ENCODE peak calls at places on chromosomes 7 and 10, in six cellular contexts. One of them, this sample, is unnamed.

GRCh38 chr10:1152386-1153252 is 96.4 kb downstream of the WDR37 start:
- DNase-seq in tibial nerve: no peak
- DNase-seq in upper lobe of left lung: peak; percentile 10
- DNase-seq in IMR-90: no peak
- DNase-seq in Peyer's patch: no peak
- DNase-seq in thyroid gland: no peak
- DNase-seq in this sample: no peak

GRCh38 chr7:6437251-6437650 is 10.5 kb downstream of the DAGLB start:
- DNase-seq in IMR-90: no peak
- DNase-seq in thyroid gland: no peak
- DNase-seq in upper lobe of left lung: no peak
- DNase-seq in Peyer's patch: no peak
- DNase-seq in tibial nerve: no peak
- DNase-seq in this sample: no peak

GRCh38 chr7:159158888-159159405 is 14.3 kb upstream of the VIPR2 start:
- DNase-seq in IMR-90: no peak
- DNase-seq in Peyer's patch: no peak
- DNase-seq in thyroid gland: no peak
- DNase-seq in tibial nerve: no peak
- DNase-seq in upper lobe of left lung: no peak
- DNase-seq in this sample: no peak

GRCh38 chr7:144827581-144828139 is 8.2 kb downstream of the TPK1 start:
- DNase-seq in thyroid gland: peak; percentile 3
- DNase-seq in IMR-90: peak; percentile 43
- DNase-seq in tibial nerve: no peak
- DNase-seq in Peyer's patch: no peak
- DNase-seq in upper lobe of left lung: no peak
- DNase-seq in this sample: no peak

GRCh38 chr10:20596065-20596760 is 300.9 kb downstream of the NEBL start:
- DNase-seq in thyroid gland: no peak
- DNase-seq in upper lobe of left lung: no peak
- DNase-seq in tibial nerve: no peak
- DNase-seq in IMR-90: peak; percentile 1
- DNase-seq in Peyer's patch: no peak
- DNase-seq in this sample: no peak

GRCh38 chr10:33066558-33067236 is 108.7 kb upstream of the ITGB1 start:
- DNase-seq in IMR-90: peak; percentile 60
- DNase-seq in Peyer's patch: no peak
- DNase-seq in upper lobe of left lung: no peak
- DNase-seq in tibial nerve: no peak
- DNase-seq in thyroid gland: no peak
- DNase-seq in this sample: peak; percentile 13

GRCh38 chr10:74314166-74314565 is 163.1 kb downstream of the ADK start:
- DNase-seq in thyroid gland: no peak
- DNase-seq in upper lobe of left lung: no peak
- DNase-seq in IMR-90: no peak
- DNase-seq in tibial nerve: no peak
- DNase-seq in Peyer's patch: no peak
- DNase-seq in this sample: no peak

GRCh38 chr7:19113855-19114590 is 3.4 kb downstream of the TWIST1 start:
- DNase-seq in thyroid gland: no peak
- DNase-seq in Peyer's patch: no peak
- DNase-seq in IMR-90: peak; percentile 66
- DNase-seq in upper lobe of left lung: no peak
- DNase-seq in tibial nerve: no peak
- DNase-seq in this sample: no peak

GRCh38 chr10:132136097-132136521 is 50.6 kb upstream of the DPYSL4 start:
- DNase-seq in upper lobe of left lung: no peak
- DNase-seq in thyroid gland: no peak
- DNase-seq in Peyer's patch: peak; percentile 31
- DNase-seq in tibial nerve: no peak
- DNase-seq in IMR-90: no peak
- DNase-seq in this sample: no peak

GRCh38 chr10:47166405-47166777 is 133.6 kb upstream of the GDF10 start:
- DNase-seq in thyroid gland: no peak
- DNase-seq in IMR-90: no peak
- DNase-seq in Peyer's patch: no peak
- DNase-seq in tibial nerve: no peak
- DNase-seq in upper lobe of left lung: no peak
- DNase-seq in this sample: peak; percentile 22

GRCh38 chr10:127755758-127756157 is 18.8 kb downstream of the FOXI2 start:
- DNase-seq in IMR-90: no peak
- DNase-seq in upper lobe of left lung: peak; percentile 64
- DNase-seq in tibial nerve: no peak
- DNase-seq in thyroid gland: peak; percentile 49
- DNase-seq in Peyer's patch: no peak
- DNase-seq in this sample: no peak

DNA sequence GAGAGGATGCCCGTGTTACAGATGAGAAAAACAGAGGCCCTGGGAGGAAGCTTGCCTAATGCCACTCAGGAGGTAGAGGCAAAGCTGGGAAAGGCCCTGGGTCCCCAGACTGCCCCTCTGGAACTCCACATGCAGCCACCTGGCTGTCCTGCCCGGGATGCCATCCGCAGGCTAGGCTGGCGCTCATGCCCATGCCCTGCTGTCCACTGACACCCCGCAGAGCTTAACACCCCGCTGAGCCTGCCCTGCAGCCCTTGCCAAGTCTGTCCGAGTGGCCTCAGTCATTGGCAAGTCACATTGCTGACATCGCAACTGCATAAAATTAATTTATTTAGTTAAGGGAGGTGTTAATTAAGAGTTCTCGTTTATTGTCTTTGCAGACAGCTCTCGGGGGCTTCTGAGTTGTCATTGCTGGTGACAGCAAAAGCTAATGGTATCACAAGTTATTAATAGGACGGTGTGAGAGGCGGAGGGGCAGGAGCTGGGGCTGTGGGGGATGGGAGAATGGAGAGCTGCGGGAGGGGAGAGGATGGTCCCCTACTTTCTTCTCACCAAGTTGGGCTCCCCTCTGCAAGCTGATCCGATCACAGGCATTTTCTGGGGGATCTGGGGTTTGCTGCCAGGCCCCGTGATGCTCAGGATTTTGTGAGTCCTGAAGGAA is 55.6 kb upstream of the PCBD1 start:
- DNase-seq in thyroid gland: no peak
- DNase-seq in upper lobe of left lung: no peak
- DNase-seq in Peyer's patch: no peak
- DNase-seq in IMR-90: no peak
- DNase-seq in tibial nerve: no peak
- DNase-seq in this sample: no peak
- H3K4me3 ChIP-seq in thyroid gland: no peak overlapping the region
- H3K4me3 ChIP-seq in upper lobe of left lung: no peak overlapping the region
- H3K4me3 ChIP-seq in Peyer's patch: no peak overlapping the region
- H3K4me3 ChIP-seq in IMR-90: no peak overlapping the region
- H3K4me3 ChIP-seq in tibial nerve: no peak overlapping the region
- H3K4me3 ChIP-seq in this sample: no peak overlapping the region

DNA sequence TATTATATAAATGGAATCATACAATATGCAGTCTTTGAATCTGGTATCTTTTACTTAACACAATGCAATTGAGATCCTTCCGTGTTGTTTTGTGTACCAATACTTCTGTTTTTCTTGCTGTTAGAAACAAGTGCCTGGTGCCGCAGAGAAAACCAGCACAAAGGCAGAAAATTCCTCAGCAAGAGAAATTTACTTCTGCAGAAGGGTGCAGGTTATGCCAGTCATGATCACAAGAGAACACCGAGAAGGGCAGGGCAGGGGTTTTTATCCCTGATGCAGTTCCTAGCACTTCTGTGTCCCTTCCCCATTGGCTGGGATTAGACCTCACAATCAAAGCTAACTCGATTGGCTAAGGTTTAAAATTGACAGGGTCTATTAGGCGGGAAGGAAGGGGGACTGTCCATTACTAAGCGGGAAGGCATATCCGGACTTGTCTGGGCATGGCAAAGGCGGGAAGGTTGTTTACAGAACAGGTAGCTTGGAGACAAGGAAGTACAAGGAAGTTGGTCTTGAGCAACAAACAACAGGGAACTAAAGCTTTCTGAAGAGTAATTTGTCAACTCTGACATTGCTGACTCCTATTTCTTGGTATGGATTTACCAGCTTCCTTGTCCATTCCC is 2.4 kb upstream of the ZNF33B start:
- DNase-seq in IMR-90: no peak
- DNase-seq in Peyer's patch: no peak
- DNase-seq in thyroid gland: no peak
- DNase-seq in tibial nerve: no peak
- DNase-seq in upper lobe of left lung: no peak
- DNase-seq in this sample: peak; percentile 76
- TF ChIP-seq POLR2A in IMR-90: no peak
- TF ChIP-seq POLR2A in Peyer's patch: no peak
- TF ChIP-seq POLR2A in thyroid gland: no peak
- TF ChIP-seq POLR2A in tibial nerve: no peak
- TF ChIP-seq POLR2A in upper lobe of left lung: no peak
- TF ChIP-seq POLR2A in this sample: peak; percentile 77

GRCh38 chr7:151173386-151174245 is 6.1 kb upstream of the GBX1 start:
- DNase-seq in IMR-90: no peak
- DNase-seq in thyroid gland: no peak
- DNase-seq in upper lobe of left lung: no peak
- DNase-seq in Peyer's patch: no peak
- DNase-seq in tibial nerve: no peak
- DNase-seq in this sample: no peak

GRCh38 chr7:151175047-151175792 is 7.7 kb upstream of the GBX1 start:
- DNase-seq in thyroid gland: no peak
- DNase-seq in IMR-90: no peak
- DNase-seq in Peyer's patch: no peak
- DNase-seq in upper lobe of left lung: no peak
- DNase-seq in tibial nerve: no peak
- DNase-seq in this sample: no peak

GRCh38 chr7:151174246-151175046 is 7.0 kb upstream of the GBX1 start:
- DNase-seq in thyroid gland: no peak
- DNase-seq in tibial nerve: no peak
- DNase-seq in IMR-90: peak; percentile 11
- DNase-seq in Peyer's patch: peak; percentile 52
- DNase-seq in upper lobe of left lung: peak; percentile 31
- DNase-seq in this sample: peak; percentile 36

GRCh38 chr7:151175793-151176311 is 8.4 kb upstream of the GBX1 start:
- DNase-seq in upper lobe of left lung: no peak
- DNase-seq in Peyer's patch: no peak
- DNase-seq in IMR-90: no peak
- DNase-seq in tibial nerve: no peak
- DNase-seq in thyroid gland: no peak
- DNase-seq in this sample: no peak

DNA sequence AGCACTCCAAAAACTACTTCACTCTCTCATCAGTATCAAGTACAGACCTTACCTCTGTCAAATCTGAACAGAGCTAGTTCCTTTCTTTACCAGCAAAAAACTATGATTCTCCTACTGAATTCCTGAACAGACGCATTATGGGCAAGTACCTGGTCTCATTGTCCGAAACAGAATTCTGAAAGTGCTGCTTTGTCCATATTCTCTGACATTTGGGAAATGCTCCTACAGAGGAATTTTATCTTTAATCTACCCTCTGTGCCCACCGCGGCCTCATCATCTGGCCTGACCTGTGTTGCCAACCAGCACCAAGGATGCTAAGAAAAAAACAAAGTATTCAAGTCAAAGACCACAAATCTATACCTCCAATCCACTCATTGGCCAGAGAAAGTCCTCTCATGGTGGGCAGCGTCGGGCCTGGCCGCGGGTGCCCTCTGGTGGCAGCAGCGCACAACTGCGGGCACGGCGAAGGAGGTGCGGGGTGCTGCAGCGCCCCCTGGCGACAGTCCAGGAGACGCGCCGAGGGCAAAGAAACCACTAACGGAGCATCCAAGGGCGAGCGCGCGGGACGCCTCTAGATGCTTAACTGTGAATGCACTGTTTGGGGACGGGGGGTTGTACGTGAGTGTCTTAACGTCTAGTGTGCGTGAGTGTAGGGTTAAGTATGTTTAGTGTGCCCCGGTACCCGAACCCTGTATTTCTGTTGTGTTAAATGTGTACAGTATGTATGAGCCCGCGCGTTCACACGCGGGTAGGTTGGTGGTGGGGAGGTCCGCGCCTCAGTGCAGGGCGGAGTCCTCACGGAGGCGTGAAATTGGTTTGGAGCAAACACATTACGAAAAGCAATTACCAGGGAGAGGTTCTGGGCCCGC is 5.0 kb upstream of the GBX1 start:
- DNase-seq in tibial nerve: peak; percentile 74
- DNase-seq in Peyer's patch: peak; percentile 88
- DNase-seq in upper lobe of left lung: peak; percentile 90
- DNase-seq in thyroid gland: peak; percentile 77
- DNase-seq in IMR-90: peak; percentile 50
- DNase-seq in this sample: peak; percentile 83
- H3K27me3 ChIP-seq in tibial nerve: no peaks in the 10 kb centered on the region
- H3K27me3 ChIP-seq in Peyer's patch: peaks cover 18% of the 10 kb centered on the region
- H3K27me3 ChIP-seq in upper lobe of left lung: peaks cover 17% of the 10 kb centered on the region
- H3K27me3 ChIP-seq in thyroid gland: no peaks in the 10 kb centered on the region
- H3K27me3 ChIP-seq in IMR-90: peaks cover 56% of the 10 kb centered on the region
- H3K27me3 ChIP-seq in this sample: no peaks in the 10 kb centered on the region

GRCh38 chr10:31261502-31262311 is 57.3 kb upstream of the ZEB1 start:
- DNase-seq in Peyer's patch: no peak
- DNase-seq in IMR-90: peak; percentile 94
- DNase-seq in upper lobe of left lung: no peak
- DNase-seq in tibial nerve: no peak
- DNase-seq in thyroid gland: no peak
- DNase-seq in this sample: no peak
- H3K4me3 ChIP-seq in Peyer's patch: no peak overlapping the region
- H3K4me3 ChIP-seq in IMR-90: no peak overlapping the region
- H3K4me3 ChIP-seq in upper lobe of left lung: no peak overlapping the region
- H3K4me3 ChIP-seq in tibial nerve: no peak overlapping the region
- H3K4me3 ChIP-seq in thyroid gland: no peak overlapping the region
- H3K4me3 ChIP-seq in this sample: no peak overlapping the region